ENCODE peak calls at places on chromosomes 6 and 20, in four cellular contexts. One of them, this sample, is unnamed.
A peak's percentile ranks its signal among the peaks of the same experiment; 100 is the strongest.

GRCh38 chr20:35821807-35822242 is 50.0 kb downstream of the PHF20 start:
- DNase-seq in amniotic epithelial cell: peak; percentile 95
- DNase-seq in GDM1: no peak
- DNase-seq in myocyte: peak; percentile 37
- DNase-seq in this sample: no peak

GRCh38 chr20:24672886-24673677 is 203.7 kb downstream of the SYNDIG1 start:
- DNase-seq in amniotic epithelial cell: peak; percentile 89
- DNase-seq in GDM1: no peak
- DNase-seq in myocyte: peak; percentile 91
- DNase-seq in this sample: no peak

GRCh38 chr20:63837134-63837429 is 6.0 kb upstream of the ZBTB46 start:
- DNase-seq in amniotic epithelial cell: no peak
- DNase-seq in GDM1: no peak
- DNase-seq in myocyte: peak; percentile 27
- DNase-seq in this sample: no peak

GRCh38 chr6:52904562-52905279 is 4.8 kb downstream of the GSTA3 start:
- DNase-seq in amniotic epithelial cell: peak; percentile 15
- DNase-seq in GDM1: no peak
- DNase-seq in myocyte: no peak
- DNase-seq in this sample: peak; percentile 35

GRCh38 chr6:37816599-37817375 is 2.7 kb upstream of the ZFAND3 start:
- DNase-seq in amniotic epithelial cell: peak; percentile 42
- DNase-seq in GDM1: no peak
- DNase-seq in myocyte: no peak
- DNase-seq in this sample: no peak

GRCh38 chr6:46156701-46157100 is 14.1 kb downstream of the ENPP5 start:
- DNase-seq in amniotic epithelial cell: no peak
- DNase-seq in GDM1: no peak
- DNase-seq in myocyte: no peak
- DNase-seq in this sample: no peak

GRCh38 chr6:89350281-89351037 is 2.1 kb downstream of the UBE2J1 start:
- DNase-seq in amniotic epithelial cell: peak; percentile 78
- DNase-seq in GDM1: no peak
- DNase-seq in myocyte: no peak
- DNase-seq in this sample: no peak

GRCh38 chr6:122154912-122155516 is 244.4 kb upstream of the HSF2 start:
- DNase-seq in amniotic epithelial cell: no peak
- DNase-seq in GDM1: no peak
- DNase-seq in myocyte: peak; percentile 3
- DNase-seq in this sample: no peak

GRCh38 chr6:16909599-16910360 is 148.5 kb upstream of the ATXN1 start:
- DNase-seq in amniotic epithelial cell: peak; percentile 93
- DNase-seq in GDM1: no peak
- DNase-seq in myocyte: peak; percentile 2
- DNase-seq in this sample: no peak

GRCh38 chr6:108589244-108589730 is 28.6 kb downstream of the FOXO3 start:
- DNase-seq in amniotic epithelial cell: peak; percentile 83
- DNase-seq in GDM1: no peak
- DNase-seq in myocyte: peak; percentile 64
- DNase-seq in this sample: no peak

GRCh38 chr20:50731930-50732690 is 730 bp downstream of the PARD6B start:
- DNase-seq in amniotic epithelial cell: no peak
- DNase-seq in GDM1: no peak
- DNase-seq in myocyte: no peak
- DNase-seq in this sample: peak; percentile 27